ENCODE peak calls at places on chromosomes 11 and 22, in seven cellular contexts. One of them, this sample, is unnamed.

GRCh38 chr22:46674367-46674781 is 54.2 kb downstream of the GRAMD4 start:
- DNase-seq in endothelial cell of umbilical vein: peak
- DNase-seq in stomach: peak
- DNase-seq in HepG2: no peak
- DNase-seq in HCT116: no peak
- DNase-seq in sigmoid colon: peak
- DNase-seq in spleen: peak
- DNase-seq in this sample: no peak

GRCh38 chr22:42820075-42820763 is 36.9 kb downstream of the ARFGAP3 start:
- DNase-seq in endothelial cell of umbilical vein: peak
- DNase-seq in stomach: no peak
- DNase-seq in HepG2: no peak
- DNase-seq in HCT116: no peak
- DNase-seq in sigmoid colon: no peak
- DNase-seq in spleen: no peak
- DNase-seq in this sample: no peak

GRCh38 chr11:90434858-90435257 is 212.0 kb upstream of the CHORDC1 start:
- DNase-seq in endothelial cell of umbilical vein: peak
- DNase-seq in stomach: no peak
- DNase-seq in HepG2: peak
- DNase-seq in HCT116: no peak
- DNase-seq in sigmoid colon: no peak
- DNase-seq in spleen: no peak
- DNase-seq in this sample: peak

GRCh38 chr22:29328566-29329500 is 13.3 kb upstream of the RASL10A start:
- DNase-seq in endothelial cell of umbilical vein: no peak
- DNase-seq in stomach: no peak
- DNase-seq in HepG2: no peak
- DNase-seq in HCT116: no peak
- DNase-seq in sigmoid colon: no peak
- DNase-seq in spleen: no peak
- DNase-seq in this sample: no peak

GRCh38 chr11:3959918-3960295 is 104.4 kb downstream of the STIM1 start:
- DNase-seq in endothelial cell of umbilical vein: no peak
- DNase-seq in stomach: no peak
- DNase-seq in HepG2: no peak
- DNase-seq in HCT116: no peak
- DNase-seq in sigmoid colon: no peak
- DNase-seq in spleen: no peak
- DNase-seq in this sample: no peak

GRCh38 chr22:47089796-47090460 is 327.5 kb downstream of the TBC1D22A start:
- DNase-seq in endothelial cell of umbilical vein: no peak
- DNase-seq in stomach: no peak
- DNase-seq in HepG2: no peak
- DNase-seq in HCT116: no peak
- DNase-seq in sigmoid colon: no peak
- DNase-seq in spleen: no peak
- DNase-seq in this sample: no peak

GRCh38 chr11:15104166-15104565 is 10.6 kb upstream of the INSC start:
- DNase-seq in endothelial cell of umbilical vein: no peak
- DNase-seq in stomach: no peak
- DNase-seq in HepG2: no peak
- DNase-seq in HCT116: no peak
- DNase-seq in sigmoid colon: no peak
- DNase-seq in spleen: no peak
- DNase-seq in this sample: no peak

GRCh38 chr22:42300286-42301071 is 30.0 kb upstream of the TCF20 start:
- DNase-seq in endothelial cell of umbilical vein: no peak
- DNase-seq in stomach: peak
- DNase-seq in HepG2: no peak
- DNase-seq in HCT116: no peak
- DNase-seq in sigmoid colon: no peak
- DNase-seq in spleen: no peak
- DNase-seq in this sample: no peak

GRCh38 chr11:130691581-130691980 is 224.7 kb downstream of the SNX19 start:
- DNase-seq in endothelial cell of umbilical vein: no peak
- DNase-seq in stomach: no peak
- DNase-seq in HepG2: no peak
- DNase-seq in HCT116: no peak
- DNase-seq in sigmoid colon: no peak
- DNase-seq in spleen: no peak
- DNase-seq in this sample: no peak

GRCh38 chr11:19746081-19746480 is 33.4 kb downstream of the NAV2 start:
- DNase-seq in endothelial cell of umbilical vein: no peak
- DNase-seq in stomach: no peak
- DNase-seq in HepG2: no peak
- DNase-seq in HCT116: no peak
- DNase-seq in sigmoid colon: no peak
- DNase-seq in spleen: no peak
- DNase-seq in this sample: no peak

GRCh38 chr11:130588471-130588870 is 140.0 kb downstream of the ADAMTS15 start:
- DNase-seq in endothelial cell of umbilical vein: no peak
- DNase-seq in stomach: no peak
- DNase-seq in HepG2: no peak
- DNase-seq in HCT116: no peak
- DNase-seq in sigmoid colon: no peak
- DNase-seq in spleen: no peak
- DNase-seq in this sample: no peak

GRCh38 chr11:12388171-12388570 is 10.8 kb downstream of the PARVA start:
- DNase-seq in endothelial cell of umbilical vein: no peak
- DNase-seq in stomach: no peak
- DNase-seq in HepG2: no peak
- DNase-seq in HCT116: no peak
- DNase-seq in sigmoid colon: no peak
- DNase-seq in spleen: no peak
- DNase-seq in this sample: peak

GRCh38 chr11:17786824-17787525 is 52.4 kb downstream of the KCNC1 start:
- DNase-seq in endothelial cell of umbilical vein: no peak
- DNase-seq in stomach: no peak
- DNase-seq in HepG2: no peak
- DNase-seq in HCT116: peak
- DNase-seq in sigmoid colon: peak
- DNase-seq in spleen: no peak
- DNase-seq in this sample: no peak

DNA sequence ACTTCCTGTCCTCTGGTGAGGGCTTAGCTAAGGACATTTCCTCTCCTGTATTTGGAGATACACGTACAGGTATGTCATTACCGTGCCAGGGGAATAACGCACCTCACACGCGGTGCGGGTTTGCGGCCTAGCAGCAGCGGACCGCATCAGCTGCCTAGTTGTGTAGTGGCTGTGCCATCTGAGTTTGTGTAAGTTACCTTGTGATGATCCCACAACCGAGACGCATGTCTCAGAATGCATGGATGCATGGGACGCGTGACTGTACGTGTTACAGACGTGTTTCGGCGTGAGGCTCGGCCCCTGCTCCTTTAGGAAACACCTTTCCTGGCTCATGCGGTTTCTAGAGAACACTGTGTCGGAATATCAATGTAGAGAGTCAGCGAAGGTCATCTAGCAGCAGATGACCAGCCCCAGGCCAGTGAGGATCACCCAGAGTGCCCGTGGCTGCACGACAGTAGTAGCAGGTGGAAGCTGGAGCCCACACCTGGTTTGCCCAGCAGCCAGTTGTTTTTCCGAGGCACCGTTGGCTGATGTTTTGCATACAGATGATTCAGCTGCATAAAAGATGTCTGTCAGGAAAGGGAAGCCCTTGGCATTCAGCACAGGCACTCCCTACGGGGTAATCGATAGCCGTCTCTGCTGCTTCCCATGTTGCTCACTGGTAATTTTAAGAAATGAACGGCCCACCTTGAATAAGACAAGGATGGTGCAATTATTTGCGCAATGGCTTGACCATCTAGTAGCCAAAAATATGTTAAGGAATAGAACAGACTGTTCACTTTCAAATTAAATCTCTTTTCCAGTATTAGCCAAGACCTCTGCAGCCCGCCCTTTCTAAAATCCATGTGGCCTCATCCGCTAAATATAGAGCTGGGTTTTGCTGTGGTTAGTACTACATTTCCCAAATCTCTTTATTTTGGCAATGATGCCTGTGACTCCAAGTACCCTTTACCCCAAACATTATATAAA is 1.0 kb upstream of the CLTCL1 start:
- DNase-seq in endothelial cell of umbilical vein: no peak
- DNase-seq in stomach: no peak
- DNase-seq in HepG2: no peak
- DNase-seq in HCT116: no peak
- DNase-seq in sigmoid colon: no peak
- DNase-seq in spleen: peak
- DNase-seq in this sample: peak
- TF ChIP-seq POLR2AphosphoS5 in endothelial cell of umbilical vein: no peak
- TF ChIP-seq POLR2AphosphoS5 in stomach: peak
- TF ChIP-seq POLR2AphosphoS5 in HepG2: no peak
- TF ChIP-seq POLR2AphosphoS5 in HCT116: no peak
- TF ChIP-seq POLR2AphosphoS5 in sigmoid colon: peak
- TF ChIP-seq POLR2AphosphoS5 in spleen: no peak
- TF ChIP-seq POLR2AphosphoS5 in this sample: no peak

DNA sequence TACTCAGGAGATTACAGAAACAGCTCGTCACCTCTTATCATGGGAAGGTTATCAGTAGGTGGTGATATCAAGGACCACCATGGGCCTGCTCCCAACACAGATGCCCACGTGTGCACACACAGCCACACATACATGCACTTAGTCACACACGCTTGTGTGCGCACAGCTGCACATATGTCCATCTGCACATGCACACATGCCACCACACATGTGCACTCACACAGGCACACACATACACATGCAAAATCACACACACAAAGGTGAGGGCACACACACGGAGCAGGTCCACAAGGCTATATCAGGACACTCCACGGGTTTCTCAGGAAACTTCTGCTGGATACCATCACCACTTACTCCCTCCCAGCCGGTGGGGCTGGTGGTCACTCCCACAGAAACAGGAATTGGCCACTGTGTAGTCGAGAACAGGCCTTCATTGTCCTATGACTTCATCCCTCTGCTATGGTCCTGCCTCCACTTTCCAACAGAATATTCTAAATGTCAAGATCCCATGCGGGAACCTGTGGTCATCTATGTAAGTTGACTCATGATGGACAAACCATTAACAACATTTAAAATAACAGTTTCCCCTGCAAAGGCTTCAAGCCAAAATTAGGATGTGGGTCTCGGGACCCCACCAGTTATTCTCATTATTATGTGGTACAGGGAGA is 2.2 kb downstream of the C11orf24 start:
- DNase-seq in endothelial cell of umbilical vein: no peak
- DNase-seq in stomach: no peak
- DNase-seq in HepG2: peak
- DNase-seq in HCT116: no peak
- DNase-seq in sigmoid colon: no peak
- DNase-seq in spleen: no peak
- DNase-seq in this sample: no peak
- TF ChIP-seq POLR2A in endothelial cell of umbilical vein: no peak
- TF ChIP-seq POLR2A in stomach: no peak
- TF ChIP-seq POLR2A in HepG2: no peak
- TF ChIP-seq POLR2A in HCT116: no peak
- TF ChIP-seq POLR2A in sigmoid colon: no peak
- TF ChIP-seq POLR2A in spleen: no peak
- TF ChIP-seq POLR2A in this sample: no peak

DNA sequence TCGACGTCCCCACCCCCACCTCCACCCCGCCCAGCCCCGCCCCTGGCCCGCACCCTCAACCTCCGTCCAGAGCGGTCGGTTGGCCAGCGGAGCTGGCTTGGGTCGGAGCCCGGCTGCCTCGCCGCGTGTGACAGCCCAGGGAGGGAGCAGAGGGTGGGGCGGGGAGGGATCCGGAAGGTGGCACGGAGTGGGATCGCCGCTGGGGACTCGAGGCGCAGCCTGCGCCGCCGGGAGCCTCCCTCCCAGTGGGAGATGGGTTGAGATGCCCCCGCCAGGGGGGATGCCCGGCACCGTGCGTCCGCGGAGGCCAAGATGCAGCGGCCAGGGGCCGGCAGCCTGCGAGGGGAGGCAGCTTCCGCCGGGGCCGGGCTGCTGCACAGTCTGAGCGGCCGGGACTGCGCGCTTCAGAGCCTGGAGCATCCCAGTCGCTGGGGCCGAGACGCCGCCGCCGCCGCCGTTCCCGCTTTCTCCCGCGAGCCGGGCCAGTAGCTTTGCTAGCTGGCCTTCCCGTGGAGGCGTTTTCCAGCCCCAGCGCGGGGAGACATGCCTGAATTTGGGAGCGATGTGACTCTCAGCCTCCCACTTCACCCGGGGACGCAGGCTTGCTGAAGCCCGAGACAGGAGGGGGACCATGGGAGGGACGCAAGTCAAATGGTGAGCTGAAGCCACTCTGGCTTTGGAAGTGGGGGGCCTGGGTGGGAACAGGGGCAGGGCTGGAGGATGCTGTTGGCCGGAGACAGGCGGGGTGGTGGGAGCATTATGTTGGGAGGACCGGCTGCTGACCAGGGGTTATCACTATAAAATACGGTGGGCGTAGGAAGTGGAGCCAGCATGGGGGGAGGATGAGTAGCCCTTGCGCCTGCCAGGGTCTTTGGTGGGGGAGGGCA is 40.2 kb downstream of the DIXDC1 start:
- DNase-seq in endothelial cell of umbilical vein: peak
- DNase-seq in stomach: peak
- DNase-seq in HepG2: no peak
- DNase-seq in HCT116: no peak
- DNase-seq in sigmoid colon: peak
- DNase-seq in spleen: peak
- DNase-seq in this sample: peak
- TF ChIP-seq POLR2AphosphoS5 in endothelial cell of umbilical vein: peak
- TF ChIP-seq POLR2AphosphoS5 in stomach: peak
- TF ChIP-seq POLR2AphosphoS5 in HepG2: no peak
- TF ChIP-seq POLR2AphosphoS5 in HCT116: no peak
- TF ChIP-seq POLR2AphosphoS5 in sigmoid colon: peak
- TF ChIP-seq POLR2AphosphoS5 in spleen: no peak
- TF ChIP-seq POLR2AphosphoS5 in this sample: no peak

GRCh38 chr22:37547249-37547741 is 13.0 kb upstream of the CDC42EP1 start:
- DNase-seq in endothelial cell of umbilical vein: no peak
- DNase-seq in stomach: no peak
- DNase-seq in HepG2: no peak
- DNase-seq in HCT116: no peak
- DNase-seq in sigmoid colon: no peak
- DNase-seq in spleen: no peak
- DNase-seq in this sample: no peak

GRCh38 chr22:37551981-37552380 is 8.3 kb upstream of the CDC42EP1 start:
- DNase-seq in endothelial cell of umbilical vein: no peak
- DNase-seq in stomach: no peak
- DNase-seq in HepG2: no peak
- DNase-seq in HCT116: no peak
- DNase-seq in sigmoid colon: no peak
- DNase-seq in spleen: no peak
- DNase-seq in this sample: no peak

GRCh38 chr22:37546436-37547248 is 13.6 kb upstream of the CDC42EP1 start:
- DNase-seq in endothelial cell of umbilical vein: peak
- DNase-seq in stomach: peak
- DNase-seq in HepG2: peak
- DNase-seq in HCT116: no peak
- DNase-seq in sigmoid colon: peak
- DNase-seq in spleen: no peak
- DNase-seq in this sample: peak

GRCh38 chr22:37552560-37553163 is 7.6 kb upstream of the CDC42EP1 start:
- DNase-seq in endothelial cell of umbilical vein: no peak
- DNase-seq in stomach: no peak
- DNase-seq in HepG2: no peak
- DNase-seq in HCT116: no peak
- DNase-seq in sigmoid colon: no peak
- DNase-seq in spleen: no peak
- DNase-seq in this sample: no peak

DNA sequence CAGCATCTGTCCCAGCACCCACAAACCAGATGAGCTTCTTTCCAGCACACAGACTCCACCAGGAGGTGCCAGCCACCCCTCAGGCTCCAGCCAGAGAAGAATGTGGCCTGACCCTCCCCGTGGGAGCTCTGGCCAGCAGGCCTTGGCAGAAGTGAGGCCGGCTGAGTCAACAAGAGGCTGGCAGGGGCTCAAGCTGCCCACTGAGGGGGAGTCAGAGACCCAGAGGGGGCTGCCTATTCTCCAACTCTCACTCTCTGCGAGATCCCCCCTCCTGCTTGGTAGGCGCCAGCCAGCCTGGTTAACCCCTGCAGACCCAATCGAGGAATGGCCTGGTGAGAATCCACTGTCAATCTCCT is 10.6 kb upstream of the CDC42EP1 start:
- DNase-seq in endothelial cell of umbilical vein: peak
- DNase-seq in stomach: peak
- DNase-seq in HepG2: no peak
- DNase-seq in HCT116: no peak
- DNase-seq in sigmoid colon: no peak
- DNase-seq in spleen: no peak
- DNase-seq in this sample: peak
- TF ChIP-seq POLR2A in endothelial cell of umbilical vein: no peak
- TF ChIP-seq POLR2A in stomach: no peak
- TF ChIP-seq POLR2A in HepG2: no peak
- TF ChIP-seq POLR2A in HCT116: no peak
- TF ChIP-seq POLR2A in sigmoid colon: no peak
- TF ChIP-seq POLR2A in spleen: no peak
- TF ChIP-seq POLR2A in this sample: no peak